ENCODE peak calls at places on chromosome 1, in nine cellular contexts. M is transverse colon, T is IMR-90, K is esophagus squamous epithelium, B is uterus, W is breast epithelium, G is ovary, F is H1, U is A549. V is an unnamed sample.

GRCh38 chr1:12315126-12315525 is 85.3 kb downstream of the VPS13D start:
- DNase-seq in M (no peak), T (no peak), K (no peak), B (no peak), W (no peak), G (no peak), F (no peak), U (no peak), V (no peak)

GRCh38 chr1:183159960-183160359 is 26.1 kb upstream of the LAMC2 start:
- DNase-seq in M (peak; percentile 91), T (no peak), K (no peak), B (no peak), W (peak; percentile 78), G (no peak), F (peak; percentile 2), U (peak; percentile 84), V (no peak)

GRCh38 chr1:235649722-235650163 is at the start of gene GNG4:
- DNase-seq in M (no peak), T (no peak), K (no peak), B (no peak), W (no peak), G (peak; percentile 78), F (no peak), U (no peak), V (no peak)

GRCh38 chr1:59007820-59008598 is 224.2 kb upstream of the JUN start:
- DNase-seq in M (no peak), T (peak; percentile 28), K (no peak), B (peak; percentile 37), W (no peak), G (peak; percentile 53), F (no peak), U (no peak), V (no peak)

GRCh38 chr1:230682882-230683610 is 30.9 kb downstream of the AGT start:
- DNase-seq in M (no peak), T (peak; percentile 86), K (no peak), B (no peak), W (no peak), G (no peak), F (no peak), U (no peak), V (no peak)

GRCh38 chr1:113388621-113389355 is 1.5 kb upstream of the MAGI3 start:
- DNase-seq in M (peak; percentile 55), T (no peak), K (no peak), B (no peak), W (no peak), G (no peak), F (no peak), U (peak; percentile 48), V (peak; percentile 27)

GRCh38 chr1:41329662-41330587 is 31.3 kb upstream of the FOXO6 start:
- DNase-seq in M (no peak), T (no peak), K (no peak), B (no peak), W (no peak), G (no peak), F (no peak), U (no peak), V (no peak)

GRCh38 chr1:39110882-39111281 is 84.7 kb downstream of the NDUFS5 start:
- DNase-seq in M (no peak), T (peak; percentile 68), K (no peak), B (no peak), W (no peak), G (no peak), F (no peak), U (no peak), V (no peak)

GRCh38 chr1:232339077-232339476 is 290.9 kb downstream of the SIPA1L2 start:
- DNase-seq in M (no peak), T (no peak), K (no peak), B (no peak), W (no peak), G (no peak), F (no peak), U (no peak), V (no peak)

GRCh38 chr1:44594871-44595735 is 79.2 kb downstream of the TMEM53 start:
- DNase-seq in M (peak; percentile 85), T (peak; percentile 31), K (no peak), B (peak; percentile 66), W (peak; percentile 70), G (peak; percentile 56), F (peak; percentile 39), U (peak; percentile 90), V (peak; percentile 81)

GRCh38 chr1:240909701-240910457 is 297.9 kb upstream of the GREM2 start:
- DNase-seq in M (no peak), T (no peak), K (no peak), B (no peak), W (no peak), G (no peak), F (no peak), U (no peak), V (no peak)

GRCh38 chr1:39420493-39420892 is 70.9 kb upstream of the BMP8A start:
- DNase-seq in M (no peak), T (no peak), K (no peak), B (no peak), W (no peak), G (no peak), F (no peak), U (no peak), V (no peak)

GRCh38 chr1:163168053-163168452 is 34.7 kb downstream of the RGS5 start:
- DNase-seq in M (no peak), T (peak; percentile 96), K (no peak), B (no peak), W (no peak), G (no peak), F (no peak), U (no peak), V (peak; percentile 35)

GRCh38 chr1:240254778-240255291 is 163.2 kb downstream of the FMN2 start:
- DNase-seq in M (no peak), T (no peak), K (no peak), B (no peak), W (no peak), G (no peak), F (no peak), U (no peak), V (no peak)

GRCh38 chr1:111719135-111719534 is 20.1 kb downstream of the INKA2 start:
- DNase-seq in M (no peak), T (no peak), K (no peak), B (no peak), W (no peak), G (no peak), F (no peak), U (no peak), V (no peak)
- TF ChIP-seq POLR2A in M (no peak), T (no peak), K (no peak), B (no peak), W (no peak), G (no peak), F (no peak), U (no peak), V (no peak)

GRCh38 chr1:23526329-23527041 is 4.5 kb downstream of the E2F2 start:
- DNase-seq in M (peak; percentile 43), T (no peak), K (no peak), B (no peak), W (no peak), G (no peak), F (no peak), U (no peak), V (no peak)
- H3K4me3 ChIP-seq in M (no peak overlapping the region), T (no peak overlapping the region), K (no peak overlapping the region), B (no peak overlapping the region), W (no peak overlapping the region), G (no peak overlapping the region), F (no peak overlapping the region), U (no peak overlapping the region), V (no peak overlapping the region)

DNA sequence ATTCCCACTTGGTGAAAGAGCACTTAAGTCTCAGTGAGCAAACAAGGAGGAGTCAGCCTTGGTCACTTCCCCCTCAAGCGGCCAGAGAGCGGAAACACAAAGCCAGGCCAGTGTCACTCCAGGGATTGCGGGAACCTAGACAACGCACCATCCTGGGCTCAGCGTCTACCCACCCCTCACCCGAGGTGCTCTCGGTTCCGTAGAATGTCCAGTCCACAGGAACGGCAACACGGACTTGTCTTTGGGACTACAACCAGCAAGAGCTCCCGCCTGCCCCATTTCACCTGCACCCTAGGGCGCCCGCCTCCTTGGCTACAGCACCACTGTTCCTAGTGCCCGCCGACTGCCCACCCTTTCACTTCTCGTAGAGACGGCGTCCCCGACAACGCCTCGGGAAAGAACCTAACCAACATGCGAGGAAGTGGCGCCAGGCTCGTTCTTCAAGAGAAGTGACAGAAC is 511 bp downstream of the GDAP2 start:
- DNase-seq in M (peak; percentile 67), T (peak; percentile 63), K (no peak), B (peak; percentile 23), W (peak; percentile 53), G (peak; percentile 24), F (peak; percentile 9), U (peak; percentile 28), V (peak; percentile 69)
- TF ChIP-seq CTCF in M (peak; percentile 19), T (peak; percentile 41), K (no peak), B (no peak), W (no peak), G (no peak), F (peak; percentile 44), U (no peak), V (no peak)

GRCh38 chr1:155979525-155980343 is 1.4 kb upstream of the ARHGEF2 start:
- DNase-seq in M (peak; percentile 50), T (no peak), K (no peak), B (peak; percentile 70), W (no peak), G (no peak), F (no peak), U (no peak), V (peak; percentile 75)

GRCh38 chr1:155981266-155982088 is 3.1 kb upstream of the ARHGEF2 start:
- DNase-seq in M (peak; percentile 56), T (peak; percentile 89), K (no peak), B (peak; percentile 64), W (no peak), G (no peak), F (no peak), U (no peak), V (peak; percentile 31)

GRCh38 chr1:155982106-155982505 is 3.8 kb upstream of the ARHGEF2 start:
- DNase-seq in M (no peak), T (no peak), K (no peak), B (no peak), W (no peak), G (no peak), F (no peak), U (no peak), V (no peak)

GRCh38 chr1:155984341-155984740 is 6.0 kb upstream of the ARHGEF2 start:
- DNase-seq in M (no peak), T (no peak), K (no peak), B (no peak), W (no peak), G (no peak), F (no peak), U (no peak), V (no peak)

DNA sequence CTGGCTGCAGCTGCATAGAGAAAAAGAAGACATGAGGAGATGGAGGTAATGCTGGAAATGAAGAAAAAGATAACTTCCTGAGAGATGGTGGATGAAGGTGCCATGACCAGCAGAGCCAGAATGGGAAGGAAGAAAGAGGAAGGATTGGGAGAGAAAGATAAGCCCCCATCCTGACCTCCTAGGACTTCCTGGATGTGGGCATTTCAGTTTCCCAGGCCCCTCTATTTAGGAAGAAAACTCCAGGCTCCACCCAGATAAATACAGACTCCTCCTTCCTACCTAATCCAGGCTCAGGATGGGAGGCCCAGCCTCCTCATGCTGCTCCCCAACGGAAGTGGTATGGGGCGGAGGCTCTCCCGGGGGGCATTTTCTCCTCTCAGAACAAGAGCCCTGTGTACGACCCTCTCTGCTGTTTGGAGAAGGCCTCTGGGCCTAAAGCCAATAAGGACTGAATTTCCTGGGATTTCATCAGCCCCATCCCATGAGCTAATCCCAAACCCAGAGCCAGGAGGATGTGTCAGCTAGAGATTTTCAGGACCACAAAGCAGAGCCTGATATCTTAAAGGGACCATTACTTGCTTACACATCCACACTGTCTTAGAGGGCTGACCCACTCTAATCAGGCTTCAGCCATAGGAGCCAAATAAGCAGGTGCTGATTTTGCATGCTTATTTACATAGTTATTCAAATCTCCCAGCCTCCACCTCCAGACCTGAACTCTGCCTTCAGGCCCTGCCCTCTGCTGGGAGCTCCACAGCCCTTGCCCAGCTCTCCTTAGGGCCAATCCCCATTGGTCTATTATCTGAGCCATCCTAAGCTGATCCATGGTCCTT is 5.1 kb upstream of the ARHGEF2 start:
- DNase-seq in M (peak; percentile 45), T (peak; percentile 99), K (no peak), B (peak; percentile 85), W (no peak), G (peak; percentile 74), F (no peak), U (no peak), V (peak; percentile 79)
- TF ChIP-seq POLR2A in M (no peak), T (peak; percentile 78), K (peak; percentile 22), B (peak; percentile 45), W (no peak), G (no peak), F (no peak), U (no peak), V (peak; percentile 10)

V was measured in heart left ventricle.